ENCODE peak calls at places on chromosomes 2 and 18, in eight cellular contexts. H is endothelial cell of umbilical vein, N is Caco-2, L is HFF-Myc, B is A549, Q is H9, G is dorsolateral prefrontal cortex, Y is HL-60. T is an unnamed sample.

GRCh38 chr2:85254540-85255261 is 73.1 kb downstream of the TGOLN2 start:
- DNase-seq in H (no peak), N (no peak), L (no peak), B (no peak), Q (no peak), G (no peak), Y (no peak), T (no peak)

GRCh38 chr2:890791-891190 is 59.9 kb upstream of the SNTG2 start:
- DNase-seq in H (no peak), N (no peak), L (peak; percentile 12), B (no peak), Q (peak; percentile 7), G (no peak), Y (no peak), T (no peak)

GRCh38 chr2:163682695-163683094 is 53.1 kb downstream of the FIGN start:
- DNase-seq in H (peak; percentile 66), N (no peak), L (no peak), B (peak; percentile 21), Q (no peak), G (no peak), Y (no peak), T (no peak)

GRCh38 chr2:151668737-151669136 is 65.5 kb downstream of the NEB start:
- DNase-seq in H (no peak), N (no peak), L (no peak), B (no peak), Q (peak; percentile 40), G (no peak), Y (no peak), T (no peak)

GRCh38 chr18:9673296-9674251 is 34.5 kb upstream of the RAB31 start:
- DNase-seq in H (peak; percentile 58), N (peak; percentile 85), L (no peak), B (peak; percentile 97), Q (peak; percentile 57), G (peak; percentile 25), Y (peak; percentile 64), T (no peak)

GRCh38 chr2:74004212-74005182 is 19.8 kb downstream of the TET3 start:
- DNase-seq in H (no peak), N (no peak), L (no peak), B (no peak), Q (no peak), G (no peak), Y (no peak), T (no peak)

GRCh38 chr2:26724004-26724750 is 31.7 kb downstream of the KCNK3 start:
- DNase-seq in H (peak; percentile 6), N (no peak), L (no peak), B (peak; percentile 98), Q (no peak), G (no peak), Y (no peak), T (no peak)

GRCh38 chr2:224919472-224920110 is 122.7 kb downstream of the DOCK10 start:
- DNase-seq in H (no peak), N (no peak), L (no peak), B (no peak), Q (no peak), G (no peak), Y (no peak), T (no peak)

GRCh38 chr2:20596193-20596972 is 54.5 kb downstream of the HS1BP3 start:
- DNase-seq in H (no peak), N (no peak), L (no peak), B (no peak), Q (no peak), G (no peak), Y (no peak), T (no peak)

GRCh38 chr18:7070466-7070865 is 47.1 kb downstream of the LAMA1 start:
- DNase-seq in H (no peak), N (no peak), L (no peak), B (no peak), Q (no peak), G (no peak), Y (no peak), T (no peak)

GRCh38 chr2:225275443-225275842 is 124.1 kb upstream of the NYAP2 start:
- DNase-seq in H (no peak), N (no peak), L (no peak), B (no peak), Q (no peak), G (no peak), Y (no peak), T (no peak)

GRCh38 chr2:73185965-73186364 is 16.4 kb upstream of the NOTO start:
- DNase-seq in H (no peak), N (no peak), L (no peak), B (no peak), Q (no peak), G (no peak), Y (no peak), T (no peak)

GRCh38 chr18:74513149-74513882 is 17.2 kb downstream of the CNDP2 start:
- DNase-seq in H (no peak), N (no peak), L (no peak), B (no peak), Q (peak; percentile 10), G (no peak), Y (no peak), T (no peak)

GRCh38 chr2:46337208-46337994 is 40.2 kb downstream of the EPAS1 start:
- DNase-seq in H (no peak), N (no peak), L (no peak), B (no peak), Q (no peak), G (peak; percentile 26), Y (no peak), T (no peak)

GRCh38 chr2:29114841-29115609 is at the start of gene CLIP4:
- DNase-seq in H (peak; percentile 40), N (no peak), L (no peak), B (peak; percentile 53), Q (no peak), G (peak; percentile 57), Y (no peak), T (no peak)

GRCh38 chr2:11743846-11744553 is 2.4 kb upstream of the LPIN1 start:
- DNase-seq in H (peak; percentile 99), N (peak; percentile 94), L (peak; percentile 100), B (peak; percentile 99), Q (peak; percentile 96), G (peak; percentile 92), Y (peak; percentile 94), T (peak; percentile 80)

GRCh38 chr2:64017811-64018714 is 1.2 kb downstream of the VPS54 start:
- DNase-seq in H (peak; percentile 72), N (no peak), L (no peak), B (peak; percentile 43), Q (no peak), G (no peak), Y (no peak), T (no peak)

GRCh38 chr2:64018715-64019082 is 529 bp downstream of the VPS54 start:
- DNase-seq in H (no peak), N (no peak), L (no peak), B (no peak), Q (no peak), G (peak; percentile 25), Y (peak; percentile 44), T (no peak)

GRCh38 chr2:64019975-64020281 is 700 bp upstream of the VPS54 start:
- DNase-seq in H (no peak), N (no peak), L (no peak), B (no peak), Q (no peak), G (no peak), Y (no peak), T (no peak)

GRCh38 chr2:64021578-64021977 is 2.4 kb upstream of the VPS54 start:
- DNase-seq in H (peak; percentile 53), N (peak; percentile 23), L (no peak), B (peak; percentile 48), Q (no peak), G (no peak), Y (no peak), T (no peak)

GRCh38 chr2:64019083-64019974 is at the start of gene VPS54:
- DNase-seq in H (peak; percentile 56), N (peak; percentile 86), L (no peak), B (peak; percentile 79), Q (peak; percentile 61), G (peak; percentile 43), Y (no peak), T (peak; percentile 25)
- TF ChIP-seq CTCF in H (no peak), N (no peak), L (no peak), B (peak; percentile 17), Q (no peak), G (peak; percentile 10), Y (no peak), T (no peak)

DNA sequence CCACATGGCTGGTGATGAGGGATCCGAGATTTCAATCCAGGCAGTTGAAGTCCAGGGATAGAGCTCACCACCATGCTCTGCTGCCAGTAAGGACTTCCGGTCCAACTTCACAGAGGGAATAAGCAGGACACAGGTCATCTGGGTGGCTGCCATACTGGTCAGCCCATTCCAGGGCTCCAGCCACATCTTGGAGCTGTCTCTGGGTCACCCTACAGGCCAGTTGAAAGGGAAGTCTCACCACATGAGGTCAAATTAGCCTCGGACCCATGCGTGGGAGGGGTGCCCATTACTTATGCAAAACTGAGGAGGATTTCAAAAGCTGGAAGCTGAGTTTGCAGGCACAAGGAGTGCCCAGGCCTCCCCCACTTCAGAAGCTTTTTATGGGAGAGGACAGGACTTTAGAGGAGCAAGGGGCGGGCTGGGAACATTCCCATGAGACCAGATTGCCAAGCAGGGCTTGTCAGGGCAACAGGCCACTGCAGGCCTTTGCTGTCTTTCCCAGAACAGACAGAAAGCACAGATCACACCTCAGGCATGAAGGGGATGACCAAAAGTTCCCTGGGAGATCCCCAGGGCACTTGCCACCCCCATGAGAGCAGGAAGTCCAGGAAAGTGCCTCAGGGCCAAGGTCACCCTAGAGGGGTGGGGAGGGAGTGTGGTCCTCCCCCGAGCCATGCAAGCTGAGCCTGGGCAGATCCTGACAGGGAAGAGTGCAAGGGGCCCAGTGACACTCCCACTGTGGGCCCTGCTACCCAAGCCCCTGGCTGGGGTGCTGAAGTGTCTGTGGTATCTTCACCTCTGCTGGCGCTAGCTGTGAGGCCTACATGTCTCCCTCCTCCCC is 267.8 kb downstream of the BCL11A start:
- DNase-seq in H (no peak), N (no peak), L (no peak), B (no peak), Q (no peak), G (no peak), Y (no peak), T (no peak)
- TF ChIP-seq CTCF in H (no peak), N (no peak), L (no peak), B (no peak), Q (no peak), G (no peak), Y (no peak), T (no peak)

GRCh38 chr2:53028746-53029423 is 738.7 kb upstream of the CHAC2 start:
- DNase-seq in H (no peak), N (no peak), L (no peak), B (no peak), Q (no peak), G (no peak), Y (no peak), T (no peak)
- TF ChIP-seq CTCF in H (no peak), N (no peak), L (no peak), B (no peak), Q (peak; percentile 39), G (no peak), Y (no peak), T (no peak)

DNA sequence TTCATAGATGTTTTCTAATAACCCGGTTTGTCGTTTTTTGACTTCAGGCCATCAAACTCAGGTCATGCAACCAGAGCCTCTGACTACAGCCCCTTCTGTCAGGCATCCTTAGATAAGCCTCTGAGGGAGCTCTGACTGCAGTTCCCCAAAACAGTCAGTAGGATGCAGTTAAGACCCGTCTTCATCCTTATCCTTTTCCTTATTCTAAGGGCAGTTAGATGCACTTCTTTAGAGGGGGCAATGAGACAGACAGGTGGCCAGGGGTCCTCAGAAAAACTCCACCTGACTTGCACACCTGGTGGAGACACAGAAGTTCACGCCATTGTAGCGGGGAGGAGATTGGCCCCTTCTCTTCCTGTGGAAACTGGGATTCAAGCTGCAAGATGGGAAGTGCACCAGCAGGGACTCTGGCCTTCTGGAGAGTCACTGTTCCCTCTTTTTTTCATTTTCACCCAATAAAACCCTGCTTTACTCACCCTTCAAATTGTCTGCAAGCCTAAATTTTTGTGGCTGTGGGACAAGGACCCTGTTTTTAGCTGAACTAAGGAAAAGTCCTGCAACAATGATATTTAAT is 104.8 kb upstream of the TFPI start:
- DNase-seq in H (peak; percentile 30), N (peak; percentile 13), L (no peak), B (peak; percentile 44), Q (peak; percentile 79), G (no peak), Y (no peak), T (no peak)
- TF ChIP-seq CTCF in H (peak; percentile 11), N (peak; percentile 35), L (peak; percentile 34), B (no peak), Q (peak; percentile 76), G (no peak), Y (no peak), T (no peak)